ENCODE peak calls at places on chromosomes 2 and 18, in nine cellular contexts. J, G, P, R, N, Z, F, B and U are unnamed samples.

GRCh38 chr2:60556441-60556997 is 3.1 kb upstream of the BCL11A start:
- DNase-seq in J (no peak), G (no peak), P (no peak), R (no peak), N (peak; percentile 41), Z (no peak), F (no peak), B (no peak), U (peak; percentile 58)

GRCh38 chr2:240480834-240481623 is 45.6 kb downstream of the GPC1 start:
- DNase-seq in J (no peak), G (no peak), P (no peak), R (no peak), N (no peak), Z (no peak), F (no peak), B (no peak), U (no peak)

GRCh38 chr2:161230959-161231358 is 70.7 kb downstream of the TANK start:
- DNase-seq in J (no peak), G (no peak), P (no peak), R (no peak), N (no peak), Z (no peak), F (no peak), B (no peak), U (no peak)

GRCh38 chr18:58201728-58202405 is 157.8 kb downstream of the NEDD4L start:
- DNase-seq in J (no peak), G (no peak), P (no peak), R (no peak), N (no peak), Z (no peak), F (no peak), B (no peak), U (no peak)

GRCh38 chr2:96315400-96316071 is 9.6 kb upstream of the ITPRIPL1 start:
- DNase-seq in J (no peak), G (peak; percentile 28), P (peak; percentile 66), R (no peak), N (peak; percentile 43), Z (peak; percentile 44), F (peak; percentile 76), B (no peak), U (no peak)

GRCh38 chr18:2337552-2338141 is 233.7 kb downstream of the METTL4 start:
- DNase-seq in J (peak; percentile 29), G (peak; percentile 36), P (peak; percentile 29), R (no peak), N (peak; percentile 63), Z (peak; percentile 49), F (no peak), B (no peak), U (peak; percentile 66)

GRCh38 chr2:60555794-60556161 is 2.3 kb upstream of the BCL11A start:
- DNase-seq in J (no peak), G (no peak), P (no peak), R (no peak), N (peak; percentile 69), Z (no peak), F (no peak), B (no peak), U (no peak)

GRCh38 chr2:207770602-207771404 is 1.1 kb upstream of the FZD5 start:
- DNase-seq in J (no peak), G (peak; percentile 12), P (peak; percentile 37), R (no peak), N (no peak), Z (peak; percentile 15), F (no peak), B (no peak), U (peak; percentile 69)

GRCh38 chr2:174553811-174554493 is 43.7 kb downstream of the WIPF1 start:
- DNase-seq in J (no peak), G (peak; percentile 52), P (no peak), R (no peak), N (peak; percentile 78), Z (peak; percentile 54), F (no peak), B (no peak), U (peak; percentile 34)

GRCh38 chr2:162710282-162710891 is 128.2 kb downstream of the KCNH7 start:
- DNase-seq in J (no peak), G (no peak), P (no peak), R (no peak), N (no peak), Z (no peak), F (peak; percentile 9), B (no peak), U (peak; percentile 34)

GRCh38 chr18:58848685-58849084 is 16.0 kb upstream of the ZNF532 start:
- DNase-seq in J (no peak), G (no peak), P (peak; percentile 76), R (no peak), N (no peak), Z (no peak), F (peak; percentile 90), B (no peak), U (no peak)

GRCh38 chr2:73339171-73339678 is 45.9 kb upstream of the EGR4 start:
- DNase-seq in J (no peak), G (no peak), P (peak; percentile 2), R (no peak), N (no peak), Z (no peak), F (no peak), B (no peak), U (no peak)

GRCh38 chr2:46446871-46447568 is 32.3 kb upstream of the TMEM247 start:
- DNase-seq in J (no peak), G (no peak), P (peak; percentile 41), R (no peak), N (no peak), Z (no peak), F (no peak), B (no peak), U (no peak)

GRCh38 chr2:226227341-226227740 is 572.3 kb downstream of the IRS1 start:
- DNase-seq in J (no peak), G (no peak), P (no peak), R (no peak), N (no peak), Z (no peak), F (no peak), B (no peak), U (no peak)

GRCh38 chr18:77650799-77651385 is 401.2 kb downstream of the GALR1 start:
- DNase-seq in J (peak; percentile 50), G (peak; percentile 36), P (peak; percentile 66), R (no peak), N (peak; percentile 19), Z (peak; percentile 30), F (no peak), B (no peak), U (peak; percentile 64)

GRCh38 chr18:78582898-78583738 is 396.5 kb upstream of the SALL3 start:
- DNase-seq in J (no peak), G (no peak), P (no peak), R (no peak), N (no peak), Z (no peak), F (no peak), B (no peak), U (no peak)

GRCh38 chr2:200298015-200298414 is 8.5 kb upstream of the SPATS2L start:
- DNase-seq in J (no peak), G (no peak), P (no peak), R (no peak), N (no peak), Z (no peak), F (no peak), B (no peak), U (no peak)

GRCh38 chr18:73232933-73233332 is 365.1 kb upstream of the NETO1 start:
- DNase-seq in J (no peak), G (no peak), P (no peak), R (no peak), N (no peak), Z (no peak), F (no peak), B (peak; percentile 13), U (no peak)

GRCh38 chr18:48940854-48941531 is 9.8 kb downstream of the SMAD7 start:
- DNase-seq in J (no peak), G (peak; percentile 96), P (no peak), R (no peak), N (no peak), Z (peak; percentile 97), F (no peak), B (peak; percentile 62), U (peak; percentile 58)
- H3K4me3 ChIP-seq in J (no peak overlapping the region), G (peak overlapping the region; percentile 18), P (no peak overlapping the region), R (peak overlapping the region; percentile 44), N (no peak overlapping the region), Z (peak overlapping the region; percentile 80), F (peak overlapping the region; percentile 32), B (peak overlapping the region; percentile 35), U (no peak overlapping the region)

DNA sequence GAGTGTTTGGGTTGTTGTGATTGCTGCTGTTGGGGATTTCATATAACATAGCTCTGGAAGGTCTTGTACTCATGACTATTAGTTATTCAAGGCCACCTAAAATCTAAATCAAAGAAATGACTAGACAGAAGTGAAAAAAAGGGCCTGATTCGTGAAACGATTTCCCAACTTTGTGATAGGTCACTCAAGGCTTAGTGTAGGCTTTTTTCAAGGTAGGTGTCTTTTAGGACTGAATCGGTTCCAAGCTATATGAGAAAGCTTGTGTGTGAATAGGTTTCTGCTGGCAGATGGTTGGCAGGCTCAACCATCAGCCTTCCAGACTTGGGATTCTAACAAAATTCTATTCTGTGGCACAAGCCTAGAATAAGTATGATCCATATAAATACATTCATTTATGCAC is 164.4 kb downstream of the FMNL2 start:
- DNase-seq in J (no peak), G (no peak), P (no peak), R (no peak), N (no peak), Z (no peak), F (no peak), B (no peak), U (no peak)
- H3K4me3 ChIP-seq in J (no peak overlapping the region), G (no peak overlapping the region), P (no peak overlapping the region), R (no peak overlapping the region), N (no peak overlapping the region), Z (no peak overlapping the region), F (no peak overlapping the region), B (peak overlapping the region; percentile 11), U (no peak overlapping the region)

GRCh38 chr2:138228101-138228500 is 263.8 kb downstream of the HNMT start:
- DNase-seq in J (no peak), G (no peak), P (no peak), R (no peak), N (no peak), Z (no peak), F (no peak), B (no peak), U (no peak)
- H3K4me3 ChIP-seq in J (no peak overlapping the region), G (no peak overlapping the region), P (no peak overlapping the region), R (no peak overlapping the region), N (no peak overlapping the region), Z (no peak overlapping the region), F (no peak overlapping the region), B (no peak overlapping the region), U (no peak overlapping the region)

GRCh38 chr18:9802774-9803697 is 82.7 kb upstream of the TXNDC2 start:
- DNase-seq in J (no peak), G (no peak), P (peak; percentile 68), R (no peak), N (no peak), Z (no peak), F (no peak), B (no peak), U (no peak)

GRCh38 chr18:9802175-9802747 is 83.5 kb upstream of the TXNDC2 start:
- DNase-seq in J (no peak), G (no peak), P (no peak), R (no peak), N (no peak), Z (no peak), F (no peak), B (no peak), U (no peak)

GRCh38 chr18:9806905-9807304 is 78.9 kb upstream of the TXNDC2 start:
- DNase-seq in J (no peak), G (no peak), P (no peak), R (no peak), N (no peak), Z (no peak), F (no peak), B (no peak), U (peak; percentile 65)

GRCh38 chr18:9804517-9805104 is 81.2 kb upstream of the TXNDC2 start:
- DNase-seq in J (no peak), G (no peak), P (peak; percentile 45), R (no peak), N (no peak), Z (no peak), F (no peak), B (no peak), U (no peak)

GRCh38 chr18:9803698-9804516 is 81.9 kb upstream of the TXNDC2 start:
- DNase-seq in J (no peak), G (no peak), P (peak; percentile 45), R (no peak), N (no peak), Z (no peak), F (no peak), B (no peak), U (no peak)
- H3K4me3 ChIP-seq in J (no peak overlapping the region), G (no peak overlapping the region), P (no peak overlapping the region), R (no peak overlapping the region), N (no peak overlapping the region), Z (no peak overlapping the region), F (no peak overlapping the region), B (no peak overlapping the region), U (no peak overlapping the region)